ENCODE peak calls at places on chromosomes 2 and 18, in eight cellular contexts. H is heart right ventricle, C is ovary, Z is PC-3, J is upper lobe of right lung, E is cardiac muscle cell, B is right lobe of liver, D is esophagus squamous epithelium. I is an unnamed sample. For H3K36me3, the result is how much of the 10 kb centered on the place peaks cover.

GRCh38 chr2:10550206-10551001 is 102.3 kb upstream of the ODC1 start:
- DNase-seq in H (no peak), C (no peak), Z (no peak), J (no peak), E (no peak), B (no peak), D (no peak), I (no peak)

GRCh38 chr2:212923393-212923792 is 228.0 kb downstream of the IKZF2 start:
- DNase-seq in H (no peak), C (no peak), Z (peak), J (no peak), E (no peak), B (no peak), D (no peak), I (no peak)

GRCh38 chr2:25521665-25522387 is 151.6 kb downstream of the DTNB start:
- DNase-seq in H (no peak), C (no peak), Z (peak), J (no peak), E (peak), B (no peak), D (no peak), I (peak)

GRCh38 chr2:109372171-109372568 is 241.6 kb downstream of the SEPTIN10 start:
- DNase-seq in H (no peak), C (no peak), Z (no peak), J (peak), E (no peak), B (no peak), D (no peak), I (no peak)

GRCh38 chr18:8912348-8913057 is 190.0 kb upstream of the NDUFV2 start:
- DNase-seq in H (no peak), C (no peak), Z (no peak), J (peak), E (no peak), B (no peak), D (no peak), I (peak)

GRCh38 chr2:127425540-127426490 is 7.6 kb downstream of the PROC start:
- DNase-seq in H (no peak), C (no peak), Z (no peak), J (no peak), E (no peak), B (no peak), D (no peak), I (no peak)

GRCh38 chr2:231475965-231476364 is 11.7 kb upstream of the NCL start:
- DNase-seq in H (no peak), C (no peak), Z (no peak), J (no peak), E (no peak), B (no peak), D (no peak), I (no peak)

GRCh38 chr2:113131343-113131933 is 4.0 kb downstream of the IL1RN start:
- DNase-seq in H (no peak), C (no peak), Z (no peak), J (no peak), E (no peak), B (no peak), D (no peak), I (no peak)

GRCh38 chr2:149175956-149176355 is 137.5 kb downstream of the LYPD6B start:
- DNase-seq in H (no peak), C (no peak), Z (no peak), J (no peak), E (no peak), B (no peak), D (no peak), I (no peak)

GRCh38 chr2:117835990-117836760 is 21.7 kb downstream of the DDX18 start:
- DNase-seq in H (peak), C (peak), Z (peak), J (peak), E (peak), B (peak), D (peak), I (peak)

GRCh38 chr2:205930209-205930608 is 155.8 kb downstream of the INO80D start:
- DNase-seq in H (no peak), C (no peak), Z (no peak), J (no peak), E (peak), B (no peak), D (no peak), I (no peak)

GRCh38 chr2:48049371-48049770 is 143.1 kb upstream of the FBXO11 start:
- DNase-seq in H (no peak), C (no peak), Z (no peak), J (no peak), E (no peak), B (no peak), D (no peak), I (no peak)

GRCh38 chr18:42654561-42654960 is 460.9 kb downstream of the RIT2 start:
- DNase-seq in H (no peak), C (no peak), Z (no peak), J (no peak), E (peak), B (no peak), D (no peak), I (no peak)

GRCh38 chr2:148674063-148675020 is 29.8 kb downstream of the EPC2 start:
- DNase-seq in H (no peak), C (no peak), Z (peak), J (no peak), E (no peak), B (no peak), D (no peak), I (peak)

GRCh38 chr2:150134223-150134858 is 353.1 kb downstream of the RND3 start:
- DNase-seq in H (no peak), C (no peak), Z (no peak), J (no peak), E (no peak), B (no peak), D (no peak), I (no peak)

GRCh38 chr2:36952748-36953197 is 13.6 kb downstream of the STRN start:
- DNase-seq in H (no peak), C (no peak), Z (peak), J (no peak), E (no peak), B (no peak), D (no peak), I (no peak)

GRCh38 chr2:240298803-240299709 is 136.4 kb upstream of the GPC1 start:
- DNase-seq in H (no peak), C (no peak), Z (no peak), J (peak), E (no peak), B (no peak), D (no peak), I (no peak)
- TF ChIP-seq CTCF in H (no peak), C (no peak), Z (no peak), J (no peak), E (peak), B (no peak), D (no peak), I (no peak)

DNA sequence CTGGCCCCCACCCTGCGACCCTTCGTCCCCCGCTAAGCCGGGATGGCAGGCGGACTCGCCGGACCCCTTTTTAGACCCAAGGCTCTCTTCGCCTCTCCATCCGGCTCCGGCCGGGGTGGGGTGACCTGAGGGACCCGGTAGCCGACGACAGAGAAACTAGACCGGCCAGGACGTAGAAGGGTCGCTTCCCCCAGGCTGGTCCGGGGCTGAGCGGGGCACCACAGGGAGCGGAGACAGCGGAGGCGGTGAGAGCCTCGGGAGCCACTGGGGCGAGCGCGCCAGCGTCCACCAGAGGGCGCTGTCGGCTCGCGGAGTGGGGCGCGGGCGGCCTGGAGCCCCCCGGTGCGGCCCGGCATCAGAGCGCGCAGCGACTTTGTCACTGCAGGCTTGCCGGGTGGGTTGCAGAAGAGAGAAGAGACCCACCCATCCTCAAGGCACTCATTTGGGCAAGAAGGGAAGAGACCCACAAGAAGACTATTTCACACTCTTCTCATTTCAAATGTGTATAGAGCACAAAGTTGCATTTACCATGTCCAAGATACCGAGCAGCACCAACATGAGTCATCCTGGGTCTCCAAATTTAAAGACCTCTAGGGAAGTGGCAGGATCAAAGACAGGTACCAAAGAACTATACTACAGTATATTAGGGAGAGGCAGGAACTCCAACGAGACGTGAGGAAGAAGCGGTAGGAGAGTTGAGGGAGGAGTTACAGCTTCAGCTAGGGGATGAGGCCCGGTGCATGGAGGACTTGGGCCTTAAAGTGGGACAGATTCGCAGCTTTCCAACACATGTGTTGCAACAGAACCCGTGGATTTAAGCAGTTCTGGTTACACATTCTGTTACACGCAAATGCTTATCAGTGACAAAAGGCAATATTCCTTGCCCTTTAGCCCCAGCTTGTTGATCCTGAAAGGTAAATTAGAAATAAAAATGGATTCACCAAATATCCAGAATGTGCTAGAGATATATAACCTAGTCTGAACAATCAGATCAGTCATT is 7.6 kb upstream of the PRKCE start:
- DNase-seq in H (peak), C (peak), Z (peak), J (peak), E (peak), B (peak), D (no peak), I (peak)
- H3K4me3 ChIP-seq in H (peak), C (peak), Z (peak), J (peak), E (peak), B (peak), D (peak), I (peak)

GRCh38 chr2:106694960-106695470 is 191.0 kb downstream of the ST6GAL2 start:
- DNase-seq in H (no peak), C (no peak), Z (no peak), J (no peak), E (no peak), B (no peak), D (no peak), I (no peak)
- H3K36me3 ChIP-seq in H (under half), C (under half), Z (under half), J (under half), E (under half), B (under half), D (under half), I (under half)

GRCh38 chr18:2905802-2906521 is 59.2 kb downstream of the EMILIN2 start:
- DNase-seq in H (peak), C (peak), Z (peak), J (peak), E (peak), B (peak), D (no peak), I (peak)
- TF ChIP-seq CTCF in H (no peak), C (no peak), Z (no peak), J (no peak), E (no peak), B (no peak), D (no peak), I (no peak)

GRCh38 chr2:144514731-144515424 is 5.0 kb downstream of the ZEB2 start:
- DNase-seq in H (peak), C (peak), Z (no peak), J (no peak), E (no peak), B (no peak), D (no peak), I (no peak)

GRCh38 chr2:144513388-144514100 is 6.4 kb downstream of the ZEB2 start:
- DNase-seq in H (peak), C (peak), Z (no peak), J (no peak), E (peak), B (no peak), D (no peak), I (no peak)

GRCh38 chr2:144511222-144511855 is 8.6 kb downstream of the ZEB2 start:
- DNase-seq in H (no peak), C (no peak), Z (no peak), J (no peak), E (no peak), B (no peak), D (no peak), I (no peak)

GRCh38 chr2:144511945-144512344 is 8.0 kb downstream of the ZEB2 start:
- DNase-seq in H (no peak), C (no peak), Z (no peak), J (no peak), E (no peak), B (no peak), D (no peak), I (no peak)

GRCh38 chr2:144512421-144513272 is 7.3 kb downstream of the ZEB2 start:
- DNase-seq in H (no peak), C (no peak), Z (no peak), J (no peak), E (no peak), B (no peak), D (no peak), I (no peak)
- H3K4me3 ChIP-seq in H (peak), C (no peak), Z (no peak), J (peak), E (no peak), B (no peak), D (peak), I (no peak)

I was measured in GM06990.